ENCODE peak calls at places on chromosomes 7 and 10, in eight cellular contexts. A, T, E, X, C, D, I and Z are unnamed samples.

GRCh38 chr10:86964061-86964846 is 4.0 kb upstream of the ADIRF start:
- DNase-seq in T (no peak), C (no peak), A (no peak), X (no peak), D (no peak), I (no peak), E (peak), Z (no peak)

GRCh38 chr10:112202561-112203241 is 19.1 kb upstream of the GPAM start:
- DNase-seq in T (peak), D (no peak), I (no peak), E (no peak), X (no peak), C (no peak), A (peak), Z (peak)

GRCh38 chr10:1411956-1412355 is 325.4 kb downstream of the ADARB2 start:
- DNase-seq in A (no peak), X (no peak), E (peak), D (no peak), T (no peak), C (no peak), I (no peak), Z (no peak)

GRCh38 chr7:121480058-121480457 is 84.0 kb upstream of the FAM3C start:
- DNase-seq in C (no peak), D (peak), E (no peak), A (no peak), T (no peak), X (no peak), I (no peak), Z (no peak)

GRCh38 chr10:45373003-45373782 is 823 bp upstream of the ALOX5 start:
- DNase-seq in D (peak), E (peak), A (peak), T (no peak), I (no peak), X (no peak), C (no peak), Z (no peak)

GRCh38 chr10:76583711-76584161 is 1053.9 kb downstream of the KCNMA1 start:
- DNase-seq in T (peak), X (peak), D (no peak), I (no peak), E (no peak), A (no peak), C (no peak), Z (no peak)

GRCh38 chr7:127487381-127487780 is 94.9 kb upstream of the ZNF800 start:
- DNase-seq in X (no peak), A (no peak), C (no peak), D (no peak), E (no peak), I (no peak), T (no peak), Z (no peak)

GRCh38 chr7:91636129-91636724 is 244.3 kb downstream of the MTERF1 start:
- DNase-seq in I (peak), A (no peak), D (peak), T (peak), X (peak), C (no peak), E (no peak), Z (no peak)

GRCh38 chr10:118792501-118792900 is 37.7 kb upstream of the CACUL1 start:
- DNase-seq in A (no peak), T (peak), I (peak), D (no peak), E (no peak), C (no peak), X (no peak), Z (no peak)

GRCh38 chr7:130831817-130832481 is 97.9 kb upstream of the KLF14 start:
- DNase-seq in C (no peak), X (no peak), T (peak), D (no peak), I (no peak), A (peak), E (no peak), Z (peak)

GRCh38 chr7:139931190-139932007 is 102.3 kb downstream of the TBXAS1 start:
- DNase-seq in I (no peak), A (no peak), X (no peak), D (no peak), T (no peak), C (no peak), E (no peak), Z (no peak)

GRCh38 chr10:113425596-113425995 is 127.3 kb upstream of the HABP2 start:
- DNase-seq in T (peak), C (no peak), A (no peak), X (no peak), D (no peak), E (no peak), I (no peak), Z (no peak)

GRCh38 chr10:29535012-29535777 is 99.6 kb downstream of the SVIL start:
- DNase-seq in X (no peak), E (no peak), D (peak), T (peak), C (no peak), I (peak), A (no peak), Z (no peak)

GRCh38 chr7:79176859-79177477 is 276.5 kb downstream of the MAGI2 start:
- DNase-seq in A (no peak), X (no peak), T (peak), I (peak), E (no peak), D (peak), C (no peak), Z (no peak)

GRCh38 chr10:54259104-54259503 is 541.9 kb downstream of the PCDH15 start:
- DNase-seq in X (no peak), C (no peak), T (no peak), E (no peak), D (no peak), I (no peak), A (no peak), Z (no peak)

GRCh38 chr10:124723826-124724225 is 20.4 kb downstream of the FAM53B start:
- DNase-seq in T (no peak), C (no peak), E (no peak), A (no peak), D (no peak), X (no peak), I (no peak), Z (no peak)

GRCh38 chr7:131007439-131008330 is 273.7 kb upstream of the KLF14 start:
- DNase-seq in A (peak), I (peak), T (peak), E (peak), X (peak), D (peak), C (no peak), Z (peak)

GRCh38 chr10:126459032-126459831 is 71.0 kb upstream of the ADAM12 start:
- DNase-seq in I (no peak), T (peak), A (no peak), C (no peak), E (no peak), X (no peak), D (peak), Z (no peak)

GRCh38 chr7:97845622-97846203 is 26.5 kb downstream of the ASNS start:
- DNase-seq in D (no peak), X (no peak), A (peak), T (peak), E (no peak), C (no peak), I (peak), Z (peak)

GRCh38 chr7:51055039-51055840 is 261.4 kb downstream of the COBL start:
- DNase-seq in I (no peak), X (no peak), D (no peak), E (no peak), A (no peak), C (no peak), T (no peak), Z (no peak)

GRCh38 chr7:115707236-115707635 is 323.3 kb downstream of the TFEC start:
- DNase-seq in T (peak), D (peak), I (no peak), A (no peak), X (peak), C (no peak), E (no peak), Z (peak)

GRCh38 chr10:24951201-24952145 is 933 bp downstream of the PRTFDC1 start:
- DNase-seq in D (peak), I (peak), X (peak), T (peak), A (no peak), E (no peak), C (no peak), Z (peak)

GRCh38 chr10:75402486-75403143 is 1.1 kb upstream of the ZNF503 start:
- DNase-seq in X (peak), E (no peak), C (peak), T (no peak), I (peak), D (peak), A (no peak), Z (peak)

DNA sequence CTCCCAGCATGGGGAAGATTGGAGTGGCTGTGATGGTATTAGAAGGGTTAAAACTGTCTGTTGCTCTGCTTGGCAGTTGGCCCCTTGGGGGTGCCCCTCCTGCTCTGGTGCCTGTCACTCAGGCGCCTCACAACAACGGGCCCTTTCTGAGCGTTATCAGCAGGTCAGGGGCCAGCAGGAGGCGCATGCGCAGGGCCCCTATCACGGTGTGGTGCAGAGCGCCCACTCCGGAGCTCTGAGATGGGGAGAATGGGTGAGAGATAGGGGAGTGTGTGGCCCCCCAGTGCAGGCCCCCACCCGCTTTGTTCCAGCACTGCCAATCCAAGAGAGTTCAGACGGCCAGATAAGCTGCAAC is 24.8 kb downstream of the GBX1 start:
- DNase-seq in I (no peak), D (no peak), A (no peak), C (no peak), E (peak), T (no peak), X (no peak), Z (no peak)
- TF ChIP-seq CTCF in I (no peak), D (no peak), A (no peak), C (no peak), E (no peak), T (no peak), X (no peak), Z (no peak)

GRCh38 chr10:123160311-123160980 is 6.2 kb downstream of the BUB3 start:
- DNase-seq in A (no peak), C (no peak), I (no peak), X (no peak), D (no peak), E (no peak), T (no peak), Z (no peak)

GRCh38 chr10:123170961-123171360 is 16.8 kb downstream of the BUB3 start:
- DNase-seq in A (no peak), I (no peak), E (no peak), C (no peak), T (no peak), D (no peak), X (no peak), Z (no peak)

GRCh38 chr10:123166618-123167017 is 12.4 kb downstream of the BUB3 start:
- DNase-seq in C (no peak), A (no peak), D (no peak), T (no peak), E (no peak), X (no peak), I (no peak), Z (no peak)

GRCh38 chr10:123165445-123166072 is 11.4 kb downstream of the BUB3 start:
- DNase-seq in C (no peak), X (no peak), T (no peak), I (no peak), D (no peak), E (no peak), A (no peak), Z (no peak)
- TF ChIP-seq CTCF in C (no peak), X (no peak), T (no peak), I (no peak), D (no peak), E (no peak), A (no peak), Z (no peak)

GRCh38 chr7:23276381-23276780 is 22.8 kb upstream of the MALSU1 start:
- DNase-seq in D (no peak), I (no peak), C (no peak), X (no peak), T (no peak), A (no peak), E (no peak), Z (no peak)
- TF ChIP-seq CTCF in D (peak), I (no peak), C (no peak), X (no peak), T (no peak), A (peak), E (no peak), Z (no peak)

GRCh38 chr7:73578342-73579124 is at the start of gene TBL2:
- DNase-seq in E (peak), I (peak), D (peak), X (peak), A (peak), T (peak), C (peak), Z (peak)
- TF ChIP-seq CTCF in E (peak), I (no peak), D (no peak), X (no peak), A (no peak), T (peak), C (no peak), Z (peak)

GRCh38 chr7:88095-88926 is 104.1 kb upstream of the FAM20C start:
- DNase-seq in X (no peak), E (no peak), C (no peak), D (peak), I (no peak), A (no peak), T (no peak), Z (no peak)
- TF ChIP-seq CTCF in X (no peak), E (no peak), C (no peak), D (peak), I (no peak), A (no peak), T (peak), Z (no peak)

GRCh38 chr10:35335718-35336083 is 608 bp upstream of the CCNY start:
- DNase-seq in X (no peak), I (peak), E (peak), T (peak), A (no peak), C (no peak), D (no peak), Z (no peak)

GRCh38 chr10:35335133-35335532 is 1.2 kb upstream of the CCNY start:
- DNase-seq in E (no peak), A (no peak), I (no peak), D (no peak), C (no peak), T (no peak), X (no peak), Z (no peak)

GRCh38 chr10:35339946-35340345 is 3.6 kb downstream of the CCNY start:
- DNase-seq in I (no peak), A (peak), T (no peak), X (no peak), D (no peak), E (no peak), C (no peak), Z (no peak)

GRCh38 chr10:35336084-35336831 is at the start of gene CCNY:
- DNase-seq in T (peak), D (peak), E (peak), X (peak), C (peak), A (peak), I (peak), Z (peak)

GRCh38 chr10:35336921-35337741 is 822 bp downstream of the CCNY start:
- DNase-seq in C (no peak), E (peak), T (no peak), D (peak), I (peak), X (peak), A (peak), Z (peak)
- TF ChIP-seq CTCF in C (no peak), E (no peak), T (no peak), D (no peak), I (no peak), X (no peak), A (no peak), Z (no peak)